ENCODE peak calls at places on chromosomes 4 and X, in four cellular contexts. X is naive B cell, Z is NCI-H524, B is head of caudate nucleus. H is an unnamed sample.

GRCh38 chrX:55488559-55489314 is 911 bp downstream of the USP51 start:
- DNase-seq in X (peak), Z (peak), B (peak), H (peak)

GRCh38 chr4:6087669-6088068 is 69.4 kb upstream of the C4orf50 start:
- DNase-seq in X (no peak), Z (peak), B (peak), H (no peak)

GRCh38 chr4:5460106-5460801 is 248.1 kb downstream of the EVC2 start:
- DNase-seq in X (no peak), Z (peak), B (peak), H (peak)

GRCh38 chr4:98643760-98644159 is 14.7 kb downstream of the TSPAN5 start:
- DNase-seq in X (no peak), Z (no peak), B (no peak), H (no peak)

GRCh38 chrX:134460005-134460860 is at the start of gene HPRT1:
- DNase-seq in X (peak), Z (peak), B (peak), H (peak)

GRCh38 chr4:165364452-165365080 is 14.2 kb upstream of the CPE start:
- DNase-seq in X (no peak), Z (no peak), B (no peak), H (no peak)

GRCh38 chr4:148998719-148999118 is 556.5 kb upstream of the NR3C2 start:
- DNase-seq in X (no peak), Z (peak), B (no peak), H (no peak)

GRCh38 chr4:101197350-101197749 is 150.0 kb downstream of the PPP3CA start:
- DNase-seq in X (no peak), Z (no peak), B (no peak), H (no peak)

GRCh38 chr4:31365006-31365690 is 645.0 kb downstream of the PCDH7 start:
- DNase-seq in X (no peak), Z (no peak), B (no peak), H (peak)

GRCh38 chr4:90025248-90025647 is 101.9 kb upstream of the CCSER1 start:
- DNase-seq in X (peak), Z (peak), B (no peak), H (no peak)

GRCh38 chrX:118823263-118824172 is at the start of gene ZCCHC12:
- DNase-seq in X (peak), Z (peak), B (peak), H (peak)

GRCh38 chr4:98519268-98519993 is 139.0 kb downstream of the TSPAN5 start:
- DNase-seq in X (no peak), Z (no peak), B (no peak), H (no peak)

GRCh38 chr4:100348472-100348871 is 158.2 kb upstream of the DDIT4L start:
- DNase-seq in X (no peak), Z (no peak), B (no peak), H (no peak)

GRCh38 chr4:38752393-38752961 is 30.3 kb downstream of the TLR10 start:
- DNase-seq in X (no peak), Z (no peak), B (no peak), H (peak)

GRCh38 chr4:54118850-54119589 is 19.1 kb downstream of the GSX2 start:
- DNase-seq in X (no peak), Z (no peak), B (no peak), H (no peak)

GRCh38 chr4:74117024-74117534 is 18.1 kb upstream of the CXCL2 start:
- DNase-seq in X (no peak), Z (no peak), B (no peak), H (peak)

GRCh38 chrX:141314441-141314840 is 72.1 kb upstream of the SPANXC start:
- DNase-seq in X (no peak), Z (no peak), B (no peak), H (peak)

GRCh38 chr4:132859929-132860328 is 289.2 kb upstream of the PCDH10 start:
- DNase-seq in X (no peak), Z (no peak), B (no peak), H (no peak)

GRCh38 chrX:37905436-37906147 is 58.2 kb upstream of the DYNLT3 start:
- DNase-seq in X (peak), Z (no peak), B (peak), H (no peak)

GRCh38 chrX:71096702-71097032 is 1.0 kb downstream of the FOXO4 start:
- DNase-seq in X (no peak), Z (peak), B (no peak), H (no peak)

H was measured in AG08395.